ENCODE peak calls at places on chromosomes 1 and 21, in four cellular contexts. P is stomach, O is uterus, C is tibial nerve. Y is an unnamed sample.
A peak's percentile ranks its signal among the peaks of the same experiment; 100 is the strongest.

GRCh38 chr1:212814989-212815388 is 23.3 kb downstream of the TATDN3 start:
- DNase-seq in P (no peak), O (no peak), C (peak; percentile 60), Y (no peak)

GRCh38 chr1:245963649-245964048 is 543.4 kb downstream of the SMYD3 start:
- DNase-seq in P (no peak), O (no peak), C (no peak), Y (no peak)

GRCh38 chr1:99587008-99587407 is 58.9 kb upstream of the PALMD start:
- DNase-seq in P (no peak), O (no peak), C (no peak), Y (no peak)

GRCh38 chr1:203537806-203538464 is 44.0 kb downstream of the OPTC start:
- DNase-seq in P (peak; percentile 89), O (peak; percentile 41), C (no peak), Y (no peak)

GRCh38 chr1:6294080-6294867 is 33.4 kb upstream of the GPR153 start:
- DNase-seq in P (no peak), O (no peak), C (no peak), Y (no peak)

GRCh38 chr21:44838038-44838895 is 20.4 kb upstream of the SUMO3 start:
- DNase-seq in P (no peak), O (no peak), C (no peak), Y (no peak)

GRCh38 chr1:201721131-201722049 is 107.6 kb upstream of the IPO9 start:
- DNase-seq in P (no peak), O (peak; percentile 64), C (no peak), Y (no peak)

GRCh38 chr1:212242288-212242984 is 42.8 kb upstream of the PPP2R5A start:
- DNase-seq in P (no peak), O (no peak), C (no peak), Y (no peak)

GRCh38 chr1:117674521-117675400 is 68.9 kb downstream of the TENT5C start:
- DNase-seq in P (peak; percentile 77), O (no peak), C (no peak), Y (no peak)

GRCh38 chr1:229131243-229132105 is 139.4 kb upstream of the RAB4A start:
- DNase-seq in P (no peak), O (no peak), C (no peak), Y (no peak)

GRCh38 chr1:173478099-173478555 is 992 bp downstream of the PRDX6 start:
- DNase-seq in P (peak; percentile 58), O (peak; percentile 62), C (peak; percentile 72), Y (no peak)

GRCh38 chr1:234040446-234041317 is 136.2 kb downstream of the SLC35F3 start:
- DNase-seq in P (no peak), O (no peak), C (no peak), Y (no peak)

GRCh38 chr1:228415853-228416216 is 826 bp downstream of the TRIM17 start:
- DNase-seq in P (no peak), O (no peak), C (no peak), Y (no peak)

GRCh38 chr1:7046314-7046713 is 261.1 kb downstream of the CAMTA1 start:
- DNase-seq in P (peak; percentile 30), O (no peak), C (no peak), Y (peak; percentile 35)

GRCh38 chr21:38861006-38861405 is 55.3 kb downstream of the ETS2 start:
- DNase-seq in P (no peak), O (no peak), C (no peak), Y (no peak)

GRCh38 chr1:79117376-79117775 is 110.8 kb upstream of the ADGRL4 start:
- DNase-seq in P (no peak), O (no peak), C (no peak), Y (no peak)

GRCh38 chr1:100440075-100440809 is 87.9 kb downstream of the CDC14A start:
- DNase-seq in P (peak; percentile 30), O (no peak), C (no peak), Y (no peak)

GRCh38 chr21:34129971-34130597 is 56.7 kb downstream of the MRPS6 start:
- DNase-seq in P (no peak), O (no peak), C (no peak), Y (no peak)

GRCh38 chr1:240462766-240463410 is 149.1 kb downstream of the GREM2 start:
- DNase-seq in P (no peak), O (no peak), C (no peak), Y (no peak)

GRCh38 chr1:166489670-166490436 is 323.1 kb upstream of the FAM78B start:
- DNase-seq in P (no peak), O (no peak), C (no peak), Y (peak; percentile 12)

GRCh38 chr1:229273507-229274232 is 2.8 kb downstream of the RAB4A start:
- DNase-seq in P (peak; percentile 41), O (no peak), C (no peak), Y (no peak)

GRCh38 chr1:85366391-85366790 is 90.0 kb upstream of the BCL10 start:
- DNase-seq in P (no peak), O (no peak), C (no peak), Y (peak; percentile 30)

GRCh38 chr1:228110536-228110935 is 1.4 kb upstream of the MRPL55 start:
- DNase-seq in P (no peak), O (no peak), C (no peak), Y (no peak)

GRCh38 chr21:43301424-43302355 is 125.2 kb downstream of the SIK1 start:
- DNase-seq in P (no peak), O (no peak), C (no peak), Y (no peak)

GRCh38 chr1:207397525-207397926 is 56.6 kb upstream of the CR2 start:
- DNase-seq in P (no peak), O (no peak), C (no peak), Y (no peak)

GRCh38 chr1:29849038-29849750 is 612.9 kb downstream of the PTPRU start:
- DNase-seq in P (peak; percentile 33), O (no peak), C (peak; percentile 13), Y (peak; percentile 4)

GRCh38 chr1:160007577-160008200 is 24.1 kb downstream of the PIGM start:
- DNase-seq in P (no peak), O (no peak), C (no peak), Y (no peak)

GRCh38 chr1:93871356-93871755 is 7.7 kb downstream of the DNTTIP2 start:
- DNase-seq in P (no peak), O (no peak), C (no peak), Y (no peak)

GRCh38 chr21:41761211-41762181 is 5.4 kb downstream of the RIPK4 start:
- DNase-seq in P (peak; percentile 77), O (no peak), C (peak; percentile 28), Y (peak; percentile 84)

GRCh38 chr1:1357871-1358432 is 403 bp downstream of the MXRA8 start:
- DNase-seq in P (no peak), O (no peak), C (no peak), Y (no peak)

GRCh38 chr1:1356796-1357401 is 1.5 kb downstream of the MXRA8 start:
- DNase-seq in P (peak; percentile 73), O (no peak), C (no peak), Y (no peak)

GRCh38 chr1:1359668-1360468 is 1.5 kb upstream of the MXRA8 start:
- DNase-seq in P (no peak), O (peak; percentile 75), C (peak; percentile 81), Y (no peak)

GRCh38 chr1:1359316-1359667 is 937 bp upstream of the MXRA8 start:
- DNase-seq in P (no peak), O (peak; percentile 44), C (peak; percentile 68), Y (no peak)

GRCh38 chr1:1358433-1359201 is at the start of gene MXRA8:
- DNase-seq in P (no peak), O (peak; percentile 93), C (peak; percentile 82), Y (no peak)
- TF ChIP-seq POLR2A in P (no peak), O (peak; percentile 71), C (peak; percentile 49), Y (no peak)

GRCh38 chr1:15411593-15412487 is 2.2 kb downstream of the EFHD2 start:
- DNase-seq in P (peak; percentile 65), O (no peak), C (peak; percentile 51), Y (no peak)
- TF ChIP-seq POLR2A in P (no peak), O (no peak), C (no peak), Y (no peak)

GRCh38 chr1:40944326-40944725 is 35.2 kb upstream of the CTPS1 start:
- DNase-seq in P (no peak), O (peak; percentile 44), C (peak; percentile 48), Y (no peak)
- TF ChIP-seq POLR2A in P (no peak), O (no peak), C (no peak), Y (no peak)

DNA sequence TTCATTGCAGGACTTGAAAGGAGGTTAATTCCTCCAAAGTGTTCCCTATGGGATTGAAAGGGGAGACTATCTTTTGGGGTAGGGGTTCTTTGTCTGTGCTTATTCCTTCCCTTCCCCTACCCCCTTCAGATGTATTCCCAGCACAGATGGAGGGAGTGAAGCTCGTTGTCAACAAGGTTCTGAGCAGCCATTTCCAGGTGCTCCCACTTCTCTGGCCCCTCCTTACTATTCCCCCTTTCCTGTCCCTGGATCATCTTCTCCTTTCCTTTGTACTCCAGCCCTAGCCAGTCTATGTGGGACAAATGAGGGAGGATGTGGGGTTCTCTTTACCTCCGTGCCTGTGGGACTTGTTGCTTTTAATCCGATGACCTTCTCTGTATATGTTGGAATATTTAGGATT is 899 bp downstream of the TOMM40L start:
- DNase-seq in P (no peak), O (no peak), C (no peak), Y (no peak)
- TF ChIP-seq POLR2A in P (no peak), O (no peak), C (no peak), Y (no peak)

DNA sequence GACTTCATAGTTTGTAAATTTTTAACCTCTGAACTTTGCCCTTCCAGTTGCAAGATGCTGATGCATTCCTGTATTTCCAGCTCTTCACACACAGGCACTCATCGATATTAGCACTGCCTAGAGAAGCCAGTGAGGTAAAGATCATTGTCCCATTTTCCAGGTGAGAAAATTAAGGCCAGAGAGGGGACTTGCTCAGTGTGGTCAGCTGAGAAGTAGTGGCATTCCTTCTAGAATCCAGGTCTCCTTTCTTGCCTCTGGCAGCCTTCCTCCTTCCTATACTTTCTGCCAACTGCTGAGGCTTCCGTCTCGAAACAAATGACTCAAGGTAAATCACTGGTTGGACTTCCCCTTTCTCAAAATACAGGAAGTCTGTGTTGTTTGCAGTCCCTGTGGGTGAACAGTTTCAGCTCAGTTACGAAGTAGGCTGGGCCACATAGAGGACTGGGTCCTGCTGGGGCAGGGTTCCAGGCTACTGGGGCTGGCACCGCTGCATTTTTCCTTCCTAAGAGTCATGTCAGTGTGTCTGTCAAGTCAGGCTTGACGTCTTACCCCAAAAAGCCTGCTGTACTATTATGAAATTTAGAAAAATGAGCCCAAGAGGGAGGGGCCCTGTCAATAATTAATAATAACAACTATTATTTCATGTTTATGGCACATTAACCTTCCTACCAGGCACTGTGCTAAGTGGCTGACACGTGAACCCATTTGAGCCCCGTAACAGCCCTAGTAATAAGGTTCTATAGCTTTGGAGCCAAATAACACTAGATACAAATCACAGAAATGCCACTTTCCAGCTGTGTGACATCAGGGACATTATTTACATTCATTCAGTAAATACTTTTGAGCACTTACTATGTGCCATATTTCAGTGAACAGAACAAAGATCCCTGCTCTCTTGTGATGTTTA is 16.6 kb upstream of the RNF19B start:
- DNase-seq in P (peak; percentile 70), O (no peak), C (peak; percentile 45), Y (peak; percentile 77)
- TF ChIP-seq POLR2A in P (no peak), O (peak; percentile 23), C (no peak), Y (no peak)